ENCODE peak calls at places on chromosome 22, in nine cellular contexts. G, P, X, B, Z, N, I, W and Y are unnamed samples.

GRCh38 chr22:44365196-44365802 is 52.5 kb upstream of the SHISAL1 start:
- DNase-seq in I (no peak), N (no peak), B (no peak), P (no peak), Z (no peak), X (no peak), W (peak), G (no peak), Y (no peak)

GRCh38 chr22:21726650-21727049 is 8.9 kb downstream of the YPEL1 start:
- DNase-seq in P (no peak), I (no peak), X (peak), B (no peak), G (no peak), W (no peak), Z (peak), N (peak), Y (no peak)

GRCh38 chr22:45164217-45165123 is 745 bp downstream of the NUP50 start:
- DNase-seq in W (peak), X (no peak), B (no peak), I (no peak), N (peak), Z (peak), P (no peak), G (no peak), Y (no peak)

GRCh38 chr22:50544078-50544745 is 1.5 kb upstream of the KLHDC7B start:
- DNase-seq in Z (peak), I (no peak), B (peak), X (peak), G (peak), W (peak), P (no peak), N (peak), Y (no peak)

GRCh38 chr22:48757581-48757980 is 1070.1 kb downstream of the BRD1 start:
- DNase-seq in B (no peak), G (no peak), I (no peak), Z (no peak), X (peak), P (no peak), N (no peak), W (no peak), Y (no peak)

GRCh38 chr22:35561796-35562526 is 21.3 kb downstream of the RASD2 start:
- DNase-seq in N (no peak), I (no peak), P (peak), B (peak), W (peak), Z (peak), X (no peak), G (no peak), Y (no peak)

GRCh38 chr22:30876925-30877553 is 91.5 kb downstream of the MORC2 start:
- DNase-seq in B (peak), Z (no peak), N (no peak), W (peak), X (no peak), I (no peak), G (no peak), P (no peak), Y (no peak)

GRCh38 chr22:24805790-24806662 is at the start of gene SGSM1:
- DNase-seq in B (peak), I (no peak), P (no peak), N (peak), W (peak), X (peak), Z (peak), G (peak), Y (no peak)

GRCh38 chr22:27242917-27243589 is 558.5 kb downstream of the MN1 start:
- DNase-seq in Z (no peak), P (no peak), N (no peak), I (no peak), G (no peak), W (no peak), X (no peak), B (no peak), Y (no peak)

GRCh38 chr22:26811717-26811992 is 154.3 kb downstream of the MIAT start:
- DNase-seq in G (no peak), I (no peak), B (no peak), Z (no peak), N (no peak), P (no peak), X (no peak), W (no peak), Y (no peak)

GRCh38 chr22:41288245-41288946 is 2.4 kb upstream of the RANGAP1 start:
- DNase-seq in B (peak), G (no peak), P (peak), I (no peak), Z (peak), X (no peak), N (no peak), W (peak), Y (no peak)

GRCh38 chr22:47016636-47017035 is 254.2 kb downstream of the TBC1D22A start:
- DNase-seq in B (no peak), P (no peak), Z (no peak), I (no peak), N (no peak), W (no peak), X (no peak), G (no peak), Y (no peak)

GRCh38 chr22:48683640-48684039 is 1144.0 kb downstream of the BRD1 start:
- DNase-seq in N (no peak), G (no peak), Z (no peak), W (no peak), P (no peak), I (no peak), B (no peak), X (no peak), Y (no peak)

GRCh38 chr22:40499187-40499753 is 128.9 kb downstream of the SGSM3 start:
- DNase-seq in N (no peak), W (peak), I (no peak), P (peak), B (peak), X (no peak), Z (no peak), G (no peak), Y (no peak)

GRCh38 chr22:19763141-19764049 is 2.8 kb downstream of the TBX1 start:
- DNase-seq in X (no peak), P (no peak), G (no peak), N (no peak), Z (peak), I (no peak), B (no peak), W (no peak), Y (no peak)